ENCODE peak calls at places on chromosome 9, in six cellular contexts. W is naive thymus-derived CD4-positive, alpha-beta T cell; Y is CD4-positive, alpha-beta memory T cell; A is WERI-Rb-1; O is HepG2; J is stomach. S is an unnamed sample.

GRCh38 chr9:32928912-32929311 is 72.5 kb downstream of the APTX start:
- DNase-seq in Y (no peak), J (no peak), A (no peak), O (no peak), W (no peak), S (no peak)

GRCh38 chr9:114957558-114957957 is 27.2 kb upstream of the TNFSF8 start:
- DNase-seq in O (no peak), J (no peak), Y (no peak), A (no peak), W (no peak), S (no peak)

GRCh38 chr9:106892632-106893031 is 29.7 kb downstream of the ZNF462 start:
- DNase-seq in J (no peak), O (peak; percentile 23), A (no peak), W (no peak), Y (no peak), S (no peak)

GRCh38 chr9:26329974-26330373 is 562.6 kb downstream of the CAAP1 start:
- DNase-seq in Y (no peak), A (no peak), W (no peak), J (no peak), O (peak; percentile 12), S (no peak)

GRCh38 chr9:129720181-129720864 is 32.5 kb downstream of the PTGES start:
- DNase-seq in W (no peak), Y (no peak), O (peak; percentile 32), A (peak; percentile 73), J (no peak), S (no peak)

GRCh38 chr9:108271646-108272349 is 584.0 kb downstream of the ACTL7B start:
- DNase-seq in J (peak; percentile 57), W (no peak), Y (no peak), O (peak; percentile 29), A (peak; percentile 80), S (no peak)

GRCh38 chr9:123360161-123361085 is 4.4 kb downstream of the CRB2 start:
- DNase-seq in O (peak; percentile 90), Y (no peak), W (no peak), J (peak; percentile 75), A (peak; percentile 100), S (no peak)

GRCh38 chr9:120931278-120932085 is 4.9 kb upstream of the TRAF1 start:
- DNase-seq in W (peak; percentile 81), O (no peak), J (peak; percentile 22), A (no peak), Y (peak; percentile 79), S (no peak)

GRCh38 chr9:109276469-109277440 is 44.1 kb downstream of the EPB41L4B start:
- DNase-seq in A (no peak), J (no peak), Y (no peak), W (no peak), O (no peak), S (no peak)

DNA sequence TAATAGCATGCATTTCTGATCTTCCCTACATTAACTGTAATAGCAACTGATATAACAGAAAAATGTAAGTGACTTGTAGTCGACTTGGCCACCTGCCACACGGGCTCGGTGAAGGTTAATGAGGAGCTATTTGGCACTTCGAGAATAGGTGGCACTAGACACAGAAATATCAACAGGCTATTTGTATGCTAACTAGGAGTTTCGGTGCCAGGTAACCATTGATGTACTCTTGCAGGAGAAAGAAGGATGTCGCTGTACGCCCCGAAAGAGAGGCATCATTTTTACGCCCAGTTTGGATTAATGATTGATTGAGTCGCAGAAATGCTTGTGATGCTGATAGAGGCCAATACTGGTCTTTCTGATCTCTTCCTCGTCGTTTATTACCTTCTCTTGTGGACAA is 516 bp upstream of the DMRT2 start:
- DNase-seq in O (no peak), W (no peak), A (no peak), Y (no peak), J (no peak), S (no peak)
- H3K9me3 ChIP-seq in O (no peaks in the 10 kb centered on the region), W (no peaks in the 10 kb centered on the region), A (peaks cover 9% of the 10 kb centered on the region), Y (no peaks in the 10 kb centered on the region), J (peaks cover 6% of the 10 kb centered on the region), S (peaks cover 4% of the 10 kb centered on the region)

GRCh38 chr9:90770339-90770738 is 31.3 kb upstream of the SYK start:
- DNase-seq in Y (no peak), A (no peak), O (no peak), J (no peak), W (no peak), S (no peak)
- H3K9me3 ChIP-seq in Y (no peaks in the 10 kb centered on the region), A (peaks cover 22% of the 10 kb centered on the region), O (peaks cover 38% of the 10 kb centered on the region), J (no peaks in the 10 kb centered on the region), W (no peaks in the 10 kb centered on the region), S (no peaks in the 10 kb centered on the region)

GRCh38 chr9:135647897-135648296 is 8.6 kb upstream of the GLT6D1 start:
- DNase-seq in J (no peak), Y (no peak), W (no peak), A (no peak), O (no peak), S (no peak)

GRCh38 chr9:135649508-135649907 is 10.2 kb upstream of the GLT6D1 start:
- DNase-seq in W (no peak), A (no peak), J (no peak), O (no peak), Y (no peak), S (no peak)

GRCh38 chr9:135644631-135645218 is 5.4 kb upstream of the GLT6D1 start:
- DNase-seq in A (no peak), W (no peak), O (no peak), J (no peak), Y (no peak), S (no peak)

GRCh38 chr9:135650408-135650807 is 11.1 kb upstream of the GLT6D1 start:
- DNase-seq in J (no peak), Y (no peak), O (no peak), W (no peak), A (no peak), S (no peak)

GRCh38 chr9:135648494-135649410 is 9.4 kb upstream of the GLT6D1 start:
- DNase-seq in A (no peak), J (no peak), Y (no peak), W (no peak), O (no peak), S (no peak)
- H3K9me3 ChIP-seq in A (peaks cover 39% of the 10 kb centered on the region), J (peaks cover 49% of the 10 kb centered on the region), Y (no peaks in the 10 kb centered on the region), W (no peaks in the 10 kb centered on the region), O (peaks cover 62% of the 10 kb centered on the region), S (peaks cover 13% of the 10 kb centered on the region)

DNA sequence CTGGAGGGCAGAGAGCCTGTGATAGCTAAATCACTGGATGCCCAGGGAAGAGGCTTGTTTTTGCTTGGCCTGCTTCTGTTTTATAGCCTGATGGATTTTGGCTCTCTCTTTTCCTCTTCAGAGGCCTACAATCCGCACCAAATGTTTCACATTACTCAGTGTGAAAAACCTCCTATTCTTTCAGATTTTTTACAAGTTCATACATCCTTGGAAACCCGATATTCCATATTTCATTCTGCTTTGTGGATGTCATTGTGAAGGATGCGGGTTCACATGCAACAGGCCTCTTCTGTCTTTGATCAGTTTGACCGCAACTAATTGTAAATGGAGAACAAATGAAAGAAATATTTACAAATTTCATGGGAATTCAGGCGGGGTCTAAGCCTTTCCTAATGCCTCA is 269.9 kb downstream of the DMRT2 start:
- DNase-seq in J (no peak), W (no peak), A (no peak), O (no peak), Y (no peak), S (no peak)
- H3K9me3 ChIP-seq in J (no peaks in the 10 kb centered on the region), W (no peaks in the 10 kb centered on the region), A (no peaks in the 10 kb centered on the region), O (no peaks in the 10 kb centered on the region), Y (no peaks in the 10 kb centered on the region), S (no peaks in the 10 kb centered on the region)

DNA sequence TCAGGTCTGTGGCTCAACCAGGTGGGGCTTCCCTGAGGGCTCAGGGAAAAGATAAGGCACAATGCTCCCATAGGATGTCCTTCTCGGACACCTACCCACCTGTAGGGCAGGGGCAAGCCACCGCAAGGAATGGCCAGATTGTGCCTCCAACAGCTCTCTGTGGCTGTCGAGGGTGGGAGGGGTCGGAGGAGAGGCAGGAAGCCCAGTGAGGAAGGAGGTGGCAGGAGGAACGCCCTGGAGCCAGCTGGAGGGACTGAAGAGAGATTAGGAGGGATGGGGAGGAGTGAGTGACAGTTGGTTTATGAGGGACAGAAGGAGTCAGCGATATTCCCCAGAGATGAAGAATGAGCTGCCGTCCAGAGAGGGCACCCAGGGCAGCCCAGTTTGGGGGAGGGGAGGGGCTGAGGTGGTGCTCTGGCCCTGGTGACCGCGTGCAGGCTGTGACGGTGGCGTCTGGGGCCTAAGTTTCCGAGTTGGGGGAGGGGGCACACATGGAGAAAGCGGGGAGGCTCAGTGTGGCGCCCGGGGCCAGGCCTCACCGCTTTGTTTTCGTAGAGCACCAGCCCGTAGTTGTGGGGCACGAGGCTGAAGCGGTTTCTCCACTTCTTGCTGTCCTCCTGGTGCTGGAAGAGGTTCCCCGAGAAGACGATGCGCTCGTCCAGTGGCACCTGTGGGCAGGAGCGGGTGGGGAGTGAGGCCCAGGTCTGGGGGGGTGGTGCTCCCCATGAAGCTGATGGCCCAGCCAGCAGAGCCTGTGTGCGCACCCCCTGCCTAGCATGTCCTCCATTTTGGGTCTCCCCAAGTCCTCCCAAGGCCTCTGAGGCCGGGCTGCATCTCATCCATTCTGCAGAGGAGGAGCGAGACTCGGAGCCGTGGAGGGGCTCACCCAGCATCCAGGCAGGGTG is 75.6 kb downstream of the LRSAM1 start:
- DNase-seq in J (no peak), W (no peak), A (peak; percentile 98), Y (no peak), O (no peak), S (no peak)
- H3K9me3 ChIP-seq in J (peaks cover 4% of the 10 kb centered on the region), W (peaks cover 5% of the 10 kb centered on the region), A (peaks cover 29% of the 10 kb centered on the region), Y (peaks cover 4% of the 10 kb centered on the region), O (peaks cover 23% of the 10 kb centered on the region), S (no peaks in the 10 kb centered on the region)

GRCh38 chr9:138077126-138077525 is 199.5 kb downstream of the CACNA1B start:
- DNase-seq in Y (no peak), J (peak; percentile 13), O (no peak), A (no peak), W (no peak), S (no peak)

GRCh38 chr9:138074516-138074915 is 196.9 kb downstream of the CACNA1B start:
- DNase-seq in O (no peak), A (no peak), W (no peak), J (peak; percentile 15), Y (no peak), S (no peak)

GRCh38 chr9:138076650-138077009 is 199.0 kb downstream of the CACNA1B start:
- DNase-seq in O (no peak), Y (no peak), A (no peak), J (no peak), W (no peak), S (no peak)

GRCh38 chr9:138075496-138075895 is 197.9 kb downstream of the CACNA1B start:
- DNase-seq in A (no peak), J (peak; percentile 22), O (no peak), Y (no peak), W (no peak), S (no peak)

GRCh38 chr9:138075961-138076649 is 198.5 kb downstream of the CACNA1B start:
- DNase-seq in A (no peak), J (peak; percentile 16), Y (no peak), W (no peak), O (no peak), S (no peak)
- H3K9me3 ChIP-seq in A (no peaks in the 10 kb centered on the region), J (no peaks in the 10 kb centered on the region), Y (no peaks in the 10 kb centered on the region), W (no peaks in the 10 kb centered on the region), O (no peaks in the 10 kb centered on the region), S (no peaks in the 10 kb centered on the region)

S was measured in T-helper 17 cell.